ENCODE peak calls at places on chromosomes 13 and 19, in four cellular contexts. One of them, this sample, is unnamed.

GRCh38 chr19:16367269-16367683 is 42.6 kb downstream of the KLF2 start:
- DNase-seq in adrenal gland: no peak
- DNase-seq in ovary: no peak
- DNase-seq in tibial nerve: no peak
- DNase-seq in this sample: no peak

GRCh38 chr19:2923510-2923909 is 21.3 kb downstream of the ZNF77 start:
- DNase-seq in adrenal gland: no peak
- DNase-seq in ovary: no peak
- DNase-seq in tibial nerve: no peak
- DNase-seq in this sample: peak; percentile 54

GRCh38 chr19:41909706-41910105 is 18.5 kb downstream of the ERFL start:
- DNase-seq in adrenal gland: no peak
- DNase-seq in ovary: no peak
- DNase-seq in tibial nerve: no peak
- DNase-seq in this sample: no peak

GRCh38 chr13:80840313-80840976 is 499.5 kb upstream of the SPRY2 start:
- DNase-seq in adrenal gland: no peak
- DNase-seq in ovary: no peak
- DNase-seq in tibial nerve: peak; percentile 23
- DNase-seq in this sample: no peak

GRCh38 chr13:30737511-30738342 is 2.4 kb downstream of the ALOX5AP start:
- DNase-seq in adrenal gland: no peak
- DNase-seq in ovary: no peak
- DNase-seq in tibial nerve: no peak
- DNase-seq in this sample: no peak

GRCh38 chr13:24865158-24865557 is 101.2 kb downstream of the RNF17 start:
- DNase-seq in adrenal gland: no peak
- DNase-seq in ovary: no peak
- DNase-seq in tibial nerve: no peak
- DNase-seq in this sample: no peak

GRCh38 chr19:45306522-45307027 is 16.1 kb downstream of the CKM start:
- DNase-seq in adrenal gland: no peak
- DNase-seq in ovary: peak; percentile 36
- DNase-seq in tibial nerve: no peak
- DNase-seq in this sample: no peak

GRCh38 chr13:23074054-23074805 is 106.5 kb upstream of the SGCG start:
- DNase-seq in adrenal gland: no peak
- DNase-seq in ovary: no peak
- DNase-seq in tibial nerve: peak; percentile 27
- DNase-seq in this sample: no peak

GRCh38 chr19:1082928-1083816 is 12.0 kb downstream of the POLR2E start:
- DNase-seq in adrenal gland: no peak
- DNase-seq in ovary: no peak
- DNase-seq in tibial nerve: no peak
- DNase-seq in this sample: no peak

GRCh38 chr13:53064721-53065120 is 36.1 kb downstream of the OLFM4 start:
- DNase-seq in adrenal gland: no peak
- DNase-seq in ovary: no peak
- DNase-seq in tibial nerve: peak; percentile 49
- DNase-seq in this sample: peak; percentile 83

GRCh38 chr19:38266981-38267597 is 2.7 kb downstream of the SPINT2 start:
- DNase-seq in adrenal gland: no peak
- DNase-seq in ovary: no peak
- DNase-seq in tibial nerve: no peak
- DNase-seq in this sample: peak; percentile 37

GRCh38 chr13:110166598-110166997 is 140.4 kb downstream of the COL4A1 start:
- DNase-seq in adrenal gland: no peak
- DNase-seq in ovary: no peak
- DNase-seq in tibial nerve: no peak
- DNase-seq in this sample: no peak

GRCh38 chr13:110173247-110173818 is 133.6 kb downstream of the COL4A1 start:
- DNase-seq in adrenal gland: no peak
- DNase-seq in ovary: no peak
- DNase-seq in tibial nerve: no peak
- DNase-seq in this sample: no peak

GRCh38 chr13:110164706-110165105 is 142.3 kb downstream of the COL4A1 start:
- DNase-seq in adrenal gland: no peak
- DNase-seq in ovary: no peak
- DNase-seq in tibial nerve: no peak
- DNase-seq in this sample: no peak

GRCh38 chr13:110168999-110169933 is 137.7 kb downstream of the COL4A1 start:
- DNase-seq in adrenal gland: no peak
- DNase-seq in ovary: no peak
- DNase-seq in tibial nerve: no peak
- DNase-seq in this sample: no peak

DNA sequence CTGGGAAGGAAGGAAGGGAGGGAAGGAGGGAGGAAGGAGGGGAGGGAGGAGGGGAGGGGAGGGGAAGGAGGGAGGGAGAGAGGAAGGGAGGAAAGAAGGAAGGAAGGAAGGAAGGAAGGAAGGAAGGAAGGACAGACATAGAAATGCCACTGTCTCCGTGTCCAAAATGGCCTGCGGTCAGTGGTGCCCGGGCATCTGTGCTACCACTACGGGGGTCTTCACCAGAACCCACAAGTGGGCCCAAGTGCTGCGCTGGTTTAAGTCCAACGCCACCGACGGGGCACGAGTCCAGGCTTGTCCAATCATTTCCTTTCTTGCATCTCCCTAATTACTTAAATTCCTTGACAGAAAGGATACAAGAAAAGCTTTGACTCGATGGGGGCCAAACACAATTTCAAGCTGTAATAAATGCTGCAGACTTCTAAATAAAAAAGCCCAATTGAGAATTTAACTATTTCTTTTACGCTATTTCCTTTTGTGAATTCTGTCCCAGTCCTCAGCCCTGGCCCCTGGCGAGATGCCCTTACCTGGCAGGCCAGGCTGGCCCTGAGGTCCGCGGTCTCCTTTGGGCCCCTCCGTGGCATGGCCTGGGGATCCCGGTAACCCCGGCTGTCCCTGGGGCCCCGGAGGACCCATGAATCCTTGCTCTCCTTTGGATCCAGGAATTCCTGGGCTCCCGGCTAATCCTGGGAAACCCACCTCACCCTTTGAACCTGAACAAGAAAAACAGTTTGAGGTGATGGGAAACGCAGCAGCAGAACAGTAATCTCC is 136.8 kb downstream of the COL4A1 start:
- DNase-seq in adrenal gland: no peak
- DNase-seq in ovary: no peak
- DNase-seq in tibial nerve: no peak
- DNase-seq in this sample: no peak
- H3K36me3 ChIP-seq in adrenal gland: no peaks in the 10 kb centered on the region
- H3K36me3 ChIP-seq in ovary: no peaks in the 10 kb centered on the region
- H3K36me3 ChIP-seq in tibial nerve: peaks cover 93% of the 10 kb centered on the region
- H3K36me3 ChIP-seq in this sample: no peaks in the 10 kb centered on the region

DNA sequence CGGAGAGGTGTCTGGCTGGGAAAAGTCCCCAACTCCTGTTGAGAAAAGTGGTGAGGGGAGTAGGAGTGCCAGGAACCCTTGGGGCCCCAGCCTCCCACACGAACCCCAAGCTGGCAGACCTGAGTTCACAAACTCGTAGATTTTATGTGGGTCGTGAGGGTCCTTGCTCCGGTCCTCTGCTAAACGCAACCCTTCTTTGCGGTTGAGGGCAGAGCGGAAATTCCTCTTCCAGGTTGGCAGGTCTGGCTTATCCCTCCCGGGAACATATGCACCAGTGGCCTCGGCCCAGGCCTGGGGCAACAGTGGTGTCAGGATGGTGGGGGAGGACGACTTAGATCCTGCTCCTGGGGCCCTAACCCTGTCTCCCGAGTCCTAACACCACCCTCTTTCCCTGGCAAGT is 2.4 kb downstream of the IRF3 start:
- DNase-seq in adrenal gland: no peak
- DNase-seq in ovary: no peak
- DNase-seq in tibial nerve: no peak
- DNase-seq in this sample: no peak
- H3K4me3 ChIP-seq in adrenal gland: no peak overlapping the region
- H3K4me3 ChIP-seq in ovary: no peak overlapping the region
- H3K4me3 ChIP-seq in tibial nerve: no peak overlapping the region
- H3K4me3 ChIP-seq in this sample: no peak overlapping the region

DNA sequence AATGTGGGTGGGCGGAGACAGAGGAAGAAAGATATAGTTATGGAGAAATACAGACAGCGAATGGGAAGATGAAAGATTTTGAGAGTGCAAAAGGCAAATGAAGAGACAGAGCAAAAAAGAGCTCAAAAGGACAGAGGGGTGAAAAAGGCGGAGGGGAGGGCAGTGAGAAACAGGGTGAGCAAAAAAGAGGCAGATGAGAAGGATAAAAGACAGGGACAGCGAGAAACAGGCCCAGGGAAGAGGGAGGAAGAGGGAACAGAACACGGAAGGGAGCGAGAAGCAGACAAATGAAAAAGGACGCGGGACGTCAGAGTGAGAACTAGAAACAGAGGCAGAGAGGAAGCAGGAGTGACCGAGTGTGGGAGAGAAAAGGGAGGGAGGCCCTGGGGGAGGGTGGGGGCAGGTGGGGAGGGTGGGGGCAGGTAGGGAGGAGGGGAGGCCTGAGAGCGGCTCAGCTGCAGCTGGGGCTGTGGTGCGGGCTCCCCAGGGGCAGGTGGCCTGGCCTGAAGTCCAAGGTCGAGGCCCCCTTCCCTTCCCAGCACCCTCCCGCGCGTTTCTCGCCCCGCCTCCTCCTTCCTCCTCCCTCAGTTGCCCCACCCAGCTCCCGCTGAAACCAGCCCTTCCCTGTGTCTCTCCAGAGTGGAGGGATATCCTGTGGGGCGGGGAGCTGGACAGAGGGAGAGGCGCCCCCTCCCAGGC is 2.9 kb downstream of the KLK1 start:
- DNase-seq in adrenal gland: no peak
- DNase-seq in ovary: no peak
- DNase-seq in tibial nerve: no peak
- DNase-seq in this sample: peak; percentile 90
- TF ChIP-seq POLR2A in adrenal gland: no peak
- TF ChIP-seq POLR2A in ovary: no peak
- TF ChIP-seq POLR2A in tibial nerve: no peak
- TF ChIP-seq POLR2A in this sample: peak; percentile 60

DNA sequence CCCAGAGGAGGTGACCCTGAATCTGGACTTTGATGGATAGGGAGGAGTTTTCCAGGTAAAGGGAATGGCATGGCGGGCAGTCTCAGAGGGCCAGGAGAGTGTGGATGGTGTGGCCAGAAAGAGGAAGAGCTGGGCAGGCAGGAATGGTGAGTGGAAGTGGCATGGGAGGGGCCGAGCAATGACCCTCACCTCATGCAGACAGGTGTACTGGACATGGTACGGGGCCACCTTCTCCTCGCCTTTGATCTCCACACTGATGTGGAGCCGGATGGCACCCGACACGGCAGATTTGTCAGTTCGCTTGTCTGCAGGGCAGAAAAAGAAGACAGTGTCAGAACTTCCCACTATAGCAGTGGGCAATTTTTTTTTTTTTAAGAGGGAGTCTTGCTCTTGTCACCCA is 45.5 kb downstream of the UNC13A start:
- DNase-seq in adrenal gland: no peak
- DNase-seq in ovary: no peak
- DNase-seq in tibial nerve: no peak
- DNase-seq in this sample: no peak
- H3K36me3 ChIP-seq in adrenal gland: no peaks in the 10 kb centered on the region
- H3K36me3 ChIP-seq in ovary: no peaks in the 10 kb centered on the region
- H3K36me3 ChIP-seq in tibial nerve: no peaks in the 10 kb centered on the region
- H3K36me3 ChIP-seq in this sample: no peaks in the 10 kb centered on the region

GRCh38 chr19:4305253-4305612 is 835 bp downstream of the FSD1 start:
- DNase-seq in adrenal gland: no peak
- DNase-seq in ovary: no peak
- DNase-seq in tibial nerve: no peak
- DNase-seq in this sample: no peak
- H3K4me3 ChIP-seq in adrenal gland: no peak overlapping the region
- H3K4me3 ChIP-seq in ovary: no peak overlapping the region
- H3K4me3 ChIP-seq in tibial nerve: no peak overlapping the region
- H3K4me3 ChIP-seq in this sample: no peak overlapping the region

DNA sequence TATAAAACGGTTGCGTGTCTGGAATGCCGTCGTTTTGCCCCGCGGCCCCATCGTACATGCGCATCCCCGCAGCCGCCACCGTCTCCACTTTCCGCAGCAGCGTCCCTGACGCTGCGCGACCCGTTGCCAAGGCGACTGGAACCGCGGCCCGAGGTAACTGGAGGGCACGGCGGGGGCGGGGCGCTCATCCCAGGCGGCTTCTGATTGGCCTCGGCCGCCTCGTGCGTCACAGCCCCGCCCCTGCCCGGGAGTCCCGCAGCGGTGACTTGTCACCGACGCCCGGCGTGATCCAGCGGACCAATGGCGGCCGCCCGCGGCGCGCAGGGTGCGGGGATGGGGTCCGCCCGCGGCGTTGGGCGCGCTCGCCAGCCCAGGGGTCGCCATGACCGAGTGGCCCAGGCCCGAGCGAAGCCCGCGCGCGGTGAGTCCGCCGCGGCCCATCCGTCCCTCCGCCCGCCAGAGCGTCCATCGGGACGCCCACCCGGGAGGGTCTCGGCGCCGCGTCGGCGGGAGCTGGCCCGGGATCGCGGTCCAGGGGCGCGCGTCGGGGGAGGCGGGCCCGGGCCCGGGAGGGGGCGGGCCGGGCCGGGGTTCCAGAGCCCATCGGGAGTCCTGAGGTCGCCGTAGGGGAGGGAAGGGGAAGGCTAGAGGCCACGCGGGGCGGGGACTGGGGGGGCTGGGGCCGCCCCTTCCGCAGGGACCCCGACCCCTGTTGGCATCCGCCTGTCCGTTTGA is at the start of gene ZSCAN1:
- DNase-seq in adrenal gland: peak; percentile 85
- DNase-seq in ovary: peak; percentile 78
- DNase-seq in tibial nerve: peak; percentile 38
- DNase-seq in this sample: peak; percentile 90
- TF ChIP-seq POLR2A in adrenal gland: no peak
- TF ChIP-seq POLR2A in ovary: no peak
- TF ChIP-seq POLR2A in tibial nerve: no peak
- TF ChIP-seq POLR2A in this sample: peak; percentile 25

GRCh38 chr19:10602330-10603083 is 15.4 kb upstream of the AP1M2 start:
- DNase-seq in adrenal gland: peak; percentile 88
- DNase-seq in ovary: peak; percentile 85
- DNase-seq in tibial nerve: peak; percentile 76
- DNase-seq in this sample: peak; percentile 82
- H3K36me3 ChIP-seq in adrenal gland: no peaks in the 10 kb centered on the region
- H3K36me3 ChIP-seq in ovary: no peaks in the 10 kb centered on the region
- H3K36me3 ChIP-seq in tibial nerve: peaks cover 5% of the 10 kb centered on the region
- H3K36me3 ChIP-seq in this sample: no peaks in the 10 kb centered on the region

GRCh38 chr19:46487802-46488445 is 7.7 kb downstream of the PNMA8B start:
- DNase-seq in adrenal gland: peak; percentile 86
- DNase-seq in ovary: peak; percentile 84
- DNase-seq in tibial nerve: peak; percentile 80
- DNase-seq in this sample: peak; percentile 79
- H3K4me3 ChIP-seq in adrenal gland: no peak overlapping the region
- H3K4me3 ChIP-seq in ovary: peak overlapping the region; percentile 27
- H3K4me3 ChIP-seq in tibial nerve: peak overlapping the region; percentile 37
- H3K4me3 ChIP-seq in this sample: no peak overlapping the region

DNA sequence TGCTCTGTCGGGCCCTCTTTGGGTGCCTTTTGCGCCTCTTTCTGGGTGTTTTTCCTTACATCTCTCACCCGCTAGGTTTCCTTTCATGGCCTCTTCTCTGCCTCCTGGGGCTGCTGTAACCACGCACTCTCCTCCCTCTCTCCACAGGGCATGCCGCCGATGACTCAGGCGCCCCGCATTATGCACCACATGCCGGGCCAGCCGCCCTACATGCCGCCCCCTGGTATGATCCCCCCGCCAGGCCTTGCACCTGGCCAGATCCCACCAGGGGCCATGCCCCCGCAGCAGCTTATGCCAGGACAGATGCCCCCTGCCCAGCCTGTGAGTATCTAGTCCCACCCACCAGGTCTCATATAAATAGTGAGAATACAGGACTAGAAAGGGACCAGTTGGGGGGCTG is 11.8 kb downstream of the SNRPA start:
- DNase-seq in adrenal gland: no peak
- DNase-seq in ovary: no peak
- DNase-seq in tibial nerve: no peak
- DNase-seq in this sample: no peak
- TF ChIP-seq POLR2A in adrenal gland: no peak
- TF ChIP-seq POLR2A in ovary: no peak
- TF ChIP-seq POLR2A in tibial nerve: no peak
- TF ChIP-seq POLR2A in this sample: no peak